ENCODE peak calls at places on chromosomes 16 and 17, in four cellular contexts. S is PC-9, V is PC-3, T is GM23248. H is an unnamed sample.

GRCh38 chr16:78563905-78564304 is 464.5 kb downstream of the WWOX start:
- DNase-seq in S (no peak), T (no peak), V (no peak), H (no peak)

GRCh38 chr16:2810651-2811050 is 6.4 kb upstream of the PRSS21 start:
- DNase-seq in S (no peak), V (no peak), T (no peak), H (no peak)

GRCh38 chr17:1492249-1493206 is at the start of gene MYO1C:
- DNase-seq in T (no peak), V (peak; percentile 47), S (no peak), H (no peak)

GRCh38 chr16:4338712-4339299 is 12.3 kb downstream of the PAM16 start:
- DNase-seq in S (no peak), T (no peak), V (no peak), H (no peak)

GRCh38 chr16:31145398-31145990 is 4.4 kb downstream of the PRSS36 start:
- DNase-seq in S (no peak), V (no peak), T (no peak), H (no peak)

GRCh38 chr16:55471448-55472097 is 7.4 kb upstream of the MMP2 start:
- DNase-seq in T (peak; percentile 94), S (peak; percentile 92), V (peak; percentile 73), H (no peak)

GRCh38 chr17:62794666-62794971 is 13.5 kb downstream of the MARCHF10 start:
- DNase-seq in V (no peak), S (no peak), T (no peak), H (no peak)

GRCh38 chr17:65185686-65186382 is 48.7 kb downstream of the RGS9 start:
- DNase-seq in T (no peak), S (no peak), V (no peak), H (no peak)

GRCh38 chr16:89052191-89052787 is 41.4 kb upstream of the ACSF3 start:
- DNase-seq in S (no peak), V (peak; percentile 37), T (peak; percentile 31), H (no peak)

GRCh38 chr16:12260647-12261262 is 284.2 kb downstream of the SNX29 start:
- DNase-seq in S (no peak), T (no peak), V (no peak), H (no peak)

GRCh38 chr16:84754353-84754856 is 54.6 kb downstream of the USP10 start:
- DNase-seq in T (peak; percentile 81), V (peak; percentile 87), S (peak; percentile 75), H (peak; percentile 73)

GRCh38 chr17:81918762-81919545 is 978 bp upstream of the SIRT7 start:
- DNase-seq in T (no peak), S (peak; percentile 53), V (peak; percentile 43), H (no peak)

GRCh38 chr17:76740329-76741118 is 2.6 kb downstream of the MFSD11 start:
- DNase-seq in T (peak; percentile 25), S (no peak), V (no peak), H (no peak)

GRCh38 chr17:63040816-63041215 is 74.8 kb downstream of the TANC2 start:
- DNase-seq in S (no peak), V (no peak), T (no peak), H (no peak)

GRCh38 chr17:75846701-75847594 is 2.7 kb upstream of the UNC13D start:
- DNase-seq in V (no peak), T (no peak), S (no peak), H (no peak)

GRCh38 chr17:40091691-40092397 is 8.5 kb downstream of the NR1D1 start:
- DNase-seq in V (no peak), T (peak; percentile 48), S (no peak), H (no peak)

GRCh38 chr17:21370430-21370829 is 5.7 kb upstream of the KCNJ12 start:
- DNase-seq in T (no peak), V (no peak), S (no peak), H (no peak)

GRCh38 chr17:5035356-5035755 is at the start of gene SLC52A1:
- DNase-seq in V (no peak), S (no peak), T (peak; percentile 24), H (no peak)
- H3K4me3 ChIP-seq in V (no peak within 1 kb of the TSS), S (peak within 1 kb of the TSS; percentile 38), T (peak within 1 kb of the TSS; percentile 63), H (no peak within 1 kb of the TSS)

DNA sequence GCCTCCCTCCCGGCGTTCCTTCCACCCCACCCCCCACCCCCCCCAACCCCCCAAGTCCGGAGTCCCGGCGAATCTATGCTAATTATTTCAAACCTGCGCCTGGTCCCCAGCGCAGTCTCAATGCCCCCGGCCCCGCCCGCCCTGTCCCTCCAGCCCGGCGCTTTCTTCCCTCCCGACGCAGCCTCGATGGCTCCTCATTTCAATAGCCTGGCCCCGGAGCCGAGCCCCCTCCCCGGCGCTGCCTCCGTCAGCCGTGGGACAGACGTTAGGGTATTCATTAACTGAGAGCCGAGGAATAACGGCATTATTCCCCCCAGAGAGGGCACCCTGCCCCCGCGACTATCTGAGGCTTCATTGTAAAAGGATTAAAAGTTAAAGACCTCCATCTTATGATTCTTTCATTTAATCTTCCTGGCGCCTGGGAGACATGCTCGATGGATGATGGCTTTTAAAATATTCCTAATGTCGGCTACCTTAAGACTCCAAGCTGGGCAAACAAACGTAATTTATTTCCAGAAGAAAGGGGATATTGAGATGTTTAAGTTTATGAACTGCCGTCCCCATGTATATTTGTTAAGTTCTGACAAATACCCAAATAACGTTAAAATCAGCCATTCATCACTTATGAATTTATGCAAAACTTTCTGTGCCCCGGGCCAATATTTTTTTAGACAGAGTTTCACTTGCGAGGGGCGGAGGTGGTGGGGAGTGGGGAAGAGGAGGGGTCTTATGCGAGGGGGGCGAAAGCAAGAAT is 3.4 kb downstream of the NOG start:
- DNase-seq in V (no peak), S (peak; percentile 62), T (peak; percentile 22), H (no peak)
- TF ChIP-seq EZH2 in V (no peak), S (no peak), T (peak; percentile 93), H (peak; percentile 29)

GRCh38 chr16:23146877-23147601 is 2.2 kb downstream of the USP31 start:
- DNase-seq in S (no peak), T (no peak), V (no peak), H (no peak)
- H3K4me3 ChIP-seq in S (peak overlapping the region; percentile 71), T (no peak overlapping the region), V (peak overlapping the region; percentile 75), H (no peak overlapping the region)

GRCh38 chr17:4786111-4786491 is at the start of gene VMO1:
- DNase-seq in S (no peak), T (peak; percentile 69), V (peak; percentile 32), H (no peak)
- TF ChIP-seq EZH2 in S (no peak), T (no peak), V (no peak), H (no peak)

DNA sequence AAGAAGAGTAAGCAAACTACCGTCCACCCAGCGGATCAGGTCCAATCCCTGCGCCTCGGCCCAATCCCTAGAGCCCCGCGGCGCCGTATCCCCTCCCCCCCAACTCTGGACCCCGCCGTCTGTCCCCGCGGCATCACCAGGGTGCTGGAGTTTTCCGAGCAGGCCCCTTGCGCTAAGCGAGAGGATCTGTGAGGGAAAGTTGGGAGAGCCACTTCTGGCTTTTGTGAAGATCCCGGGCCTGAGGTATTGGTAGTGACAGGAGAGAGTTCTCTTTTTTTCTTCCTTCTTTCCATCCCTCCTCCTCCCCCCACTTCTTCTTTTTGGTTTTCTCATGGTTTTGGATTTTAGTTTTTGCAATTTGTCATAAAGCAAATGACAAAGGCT is 3.5 kb upstream of the DLX4 start:
- DNase-seq in V (no peak), T (no peak), S (no peak), H (no peak)
- H3K4me3 ChIP-seq in V (no peak overlapping the region), T (no peak overlapping the region), S (no peak overlapping the region), H (no peak overlapping the region)

DNA sequence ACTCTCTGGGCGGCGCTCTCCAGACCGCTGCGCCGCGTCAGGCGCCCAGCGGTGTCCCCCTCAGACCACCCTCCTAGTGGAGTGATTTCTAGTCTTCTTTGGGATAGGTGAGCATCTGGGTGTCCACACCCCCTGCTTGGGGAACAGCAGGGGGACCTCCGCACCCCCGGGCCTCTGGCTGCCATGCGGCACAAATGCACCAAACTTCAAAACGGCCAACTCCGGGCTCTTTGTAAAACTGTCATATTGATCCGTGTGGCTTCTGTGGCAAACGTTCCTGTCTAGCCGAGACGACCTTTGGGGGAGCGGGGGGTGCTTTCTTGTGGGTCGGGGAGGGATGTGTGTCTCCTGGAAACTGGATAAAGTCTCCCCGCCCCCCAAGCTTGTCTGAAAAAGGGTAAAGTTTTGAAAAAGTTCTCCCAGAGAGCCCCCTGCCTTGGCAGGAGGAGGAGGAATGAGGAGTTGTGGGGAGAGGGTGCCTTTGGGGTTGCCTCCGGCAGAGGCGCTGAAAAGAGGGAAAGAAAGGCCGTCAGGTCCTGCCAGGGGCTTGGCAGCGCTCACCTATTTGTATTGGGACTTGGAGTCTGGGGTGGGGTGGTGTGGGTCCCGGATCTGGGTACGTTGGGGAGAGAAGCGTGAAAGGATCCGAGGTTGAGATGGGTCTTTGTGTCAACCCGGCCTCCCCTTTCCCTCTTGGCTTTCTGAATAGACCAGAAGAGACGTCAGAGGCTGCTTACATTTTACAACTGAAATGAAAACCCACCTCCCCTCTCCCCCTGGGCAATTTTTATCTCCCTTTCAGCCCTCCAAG is 2.2 kb upstream of the CHD3 start:
- DNase-seq in V (peak; percentile 25), T (peak; percentile 55), S (no peak), H (peak; percentile 67)
- TF ChIP-seq EZH2 in V (no peak), T (no peak), S (no peak), H (no peak)

GRCh38 chr17:3959295-3959899 is 4.8 kb downstream of the ATP2A3 start:
- DNase-seq in S (peak; percentile 80), V (peak; percentile 82), T (peak; percentile 55), H (no peak)

GRCh38 chr17:3961564-3962047 is 2.6 kb downstream of the ATP2A3 start:
- DNase-seq in S (no peak), V (no peak), T (no peak), H (peak; percentile 95)

GRCh38 chr17:3959921-3960601 is 4.2 kb downstream of the ATP2A3 start:
- DNase-seq in T (no peak), S (no peak), V (no peak), H (no peak)

GRCh38 chr17:3962217-3963069 is 1.8 kb downstream of the ATP2A3 start:
- DNase-seq in V (no peak), S (no peak), T (no peak), H (peak; percentile 40)

GRCh38 chr17:3960764-3961163 is 3.5 kb downstream of the ATP2A3 start:
- DNase-seq in S (no peak), T (peak; percentile 34), V (no peak), H (no peak)
- H3K4me3 ChIP-seq in S (no peak overlapping the region), T (no peak overlapping the region), V (no peak overlapping the region), H (no peak overlapping the region)

DNA sequence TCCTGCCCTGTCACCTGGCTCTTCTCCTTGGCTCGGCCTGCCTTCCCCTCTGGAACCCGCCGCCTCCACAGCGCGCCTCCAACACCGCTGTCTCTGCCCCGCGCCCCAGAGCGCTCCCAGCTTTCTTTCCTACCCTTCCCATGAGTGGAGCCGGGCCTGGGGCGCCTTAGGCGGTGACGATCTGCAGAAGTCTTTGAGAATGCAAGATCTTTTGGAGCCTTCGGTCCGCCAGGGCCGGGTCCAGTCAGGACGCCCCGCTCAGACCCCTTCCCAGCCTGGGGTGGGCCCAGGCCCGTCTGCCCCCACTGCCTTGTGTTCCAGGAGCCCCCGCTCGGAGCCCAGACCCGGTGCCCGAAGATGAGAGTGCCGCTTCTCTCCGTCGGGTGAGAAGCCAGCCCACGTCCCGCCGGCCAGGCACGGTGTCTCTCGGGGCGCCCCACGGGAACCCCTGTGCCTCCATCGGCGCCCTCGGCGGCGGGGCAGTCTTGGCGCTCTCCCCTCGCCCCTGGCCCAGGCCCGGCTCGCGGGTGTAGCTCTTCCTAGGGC is 40.0 kb downstream of the MRM1 start:
- DNase-seq in T (no peak), S (no peak), V (no peak), H (no peak)
- TF ChIP-seq EZH2 in T (peak; percentile 84), S (no peak), V (no peak), H (no peak)

H was measured in DND-41.